ENCODE peak calls at places on chromosomes 13 and 19, in six cellular contexts. S is posterior cingulate gyrus, M is uterus, E is nephron progenitor cell, T is neural crest cell, Q is cardiac fibroblast. G is an unnamed sample.

GRCh38 chr13:110134801-110135200 is 172.2 kb downstream of the COL4A1 start:
- DNase-seq in S (no peak), E (no peak), Q (no peak), M (no peak), T (no peak), G (no peak)

GRCh38 chr19:1295169-1296012 is 9.7 kb downstream of the EFNA2 start:
- DNase-seq in S (no peak), M (no peak), E (peak), Q (peak), T (no peak), G (no peak)

GRCh38 chr19:15123900-15124299 is 16.7 kb downstream of the SYDE1 start:
- DNase-seq in T (no peak), E (no peak), M (peak), S (peak), Q (peak), G (no peak)

GRCh38 chr13:110265682-110266430 is 41.1 kb downstream of the COL4A1 start:
- DNase-seq in S (no peak), Q (no peak), M (no peak), T (no peak), E (no peak), G (no peak)

GRCh38 chr13:48906200-48906599 is 69.5 kb upstream of the FNDC3A start:
- DNase-seq in Q (no peak), E (no peak), S (no peak), M (no peak), T (no peak), G (no peak)

GRCh38 chr13:66071018-66071417 is 1159.1 kb downstream of the PCDH9 start:
- DNase-seq in S (no peak), M (no peak), Q (no peak), T (no peak), E (no peak), G (no peak)

GRCh38 chr19:12825259-12826131 is 8.9 kb downstream of the RTBDN start:
- DNase-seq in S (no peak), T (peak), M (no peak), Q (peak), E (peak), G (no peak)

GRCh38 chr13:46614582-46614981 is 61.6 kb downstream of the LRCH1 start:
- DNase-seq in M (no peak), E (no peak), S (no peak), Q (peak), T (no peak), G (no peak)

GRCh38 chr13:113208424-113209335 is at the start of gene PCID2:
- DNase-seq in E (peak), T (peak), S (peak), M (peak), Q (peak), G (peak)

GRCh38 chr13:92175330-92175729 is 776.9 kb downstream of the GPC5 start:
- DNase-seq in T (peak), E (peak), S (no peak), M (no peak), Q (peak), G (no peak)

GRCh38 chr19:50204811-50205675 is 1.6 kb downstream of the MYH14 start:
- DNase-seq in M (no peak), Q (no peak), S (peak), E (peak), T (peak), G (peak)

GRCh38 chr19:58218899-58219298 is 9.8 kb upstream of the ZNF544 start:
- DNase-seq in E (no peak), T (no peak), Q (peak), S (no peak), M (no peak), G (no peak)

GRCh38 chr13:51848674-51849073 is 3.7 kb upstream of the TMEM272 start:
- DNase-seq in E (no peak), Q (peak), T (no peak), M (no peak), S (no peak), G (no peak)